ENCODE peak calls at places on chromosomes 12 and 14, in eight cellular contexts. M is A549, V is chondrocyte, E is right lobe of liver, C is lung, G is choroid plexus epithelial cell, Y is GM13977, Q is kidney. W is an unnamed sample.

GRCh38 chr12:115135800-115136211 is 451.8 kb upstream of the TBX3 start:
- DNase-seq in M (no peak), V (no peak), E (peak), C (no peak), G (peak), Y (no peak), Q (peak), W (peak)

GRCh38 chr12:68240079-68240478 is 13.3 kb downstream of the IL22 start:
- DNase-seq in M (no peak), V (no peak), E (no peak), C (no peak), G (peak), Y (no peak), Q (no peak), W (peak)

GRCh38 chr12:88501976-88502938 is 78.0 kb downstream of the KITLG start:
- DNase-seq in M (no peak), V (no peak), E (no peak), C (no peak), G (peak), Y (no peak), Q (no peak), W (peak)

GRCh38 chr12:88644946-88645702 is 64.9 kb upstream of the KITLG start:
- DNase-seq in M (no peak), V (no peak), E (no peak), C (no peak), G (no peak), Y (no peak), Q (no peak), W (no peak)

GRCh38 chr12:21881950-21882349 is 59.3 kb downstream of the ABCC9 start:
- DNase-seq in M (no peak), V (no peak), E (peak), C (no peak), G (no peak), Y (no peak), Q (no peak), W (no peak)

GRCh38 chr12:111434680-111435338 is 29.1 kb downstream of the SH2B3 start:
- DNase-seq in M (no peak), V (no peak), E (peak), C (no peak), G (peak), Y (peak), Q (peak), W (peak)

GRCh38 chr14:50007123-50007903 is 109.1 kb downstream of the VCPKMT start:
- DNase-seq in M (peak), V (no peak), E (no peak), C (no peak), G (no peak), Y (no peak), Q (no peak), W (no peak)

GRCh38 chr14:94887591-94887990 is 117.7 kb upstream of the GSC start:
- DNase-seq in M (no peak), V (peak), E (no peak), C (no peak), G (no peak), Y (no peak), Q (no peak), W (no peak)

GRCh38 chr12:117158096-117158495 is 32.2 kb downstream of the FBXO21 start:
- DNase-seq in M (no peak), V (no peak), E (no peak), C (no peak), G (no peak), Y (no peak), Q (no peak), W (no peak)

GRCh38 chr12:6866163-6866919 is 990 bp upstream of the TPI1 start:
- DNase-seq in M (no peak), V (peak), E (peak), C (no peak), G (peak), Y (no peak), Q (peak), W (no peak)

GRCh38 chr12:51033457-51034089 is 7.4 kb upstream of the SLC11A2 start:
- DNase-seq in M (no peak), V (no peak), E (no peak), C (no peak), G (no peak), Y (no peak), Q (no peak), W (no peak)

GRCh38 chr14:104547310-104547997 is 32.1 kb upstream of the C14orf180 start:
- DNase-seq in M (no peak), V (peak), E (no peak), C (no peak), G (no peak), Y (no peak), Q (peak), W (no peak)

GRCh38 chr14:76313861-76314260 is 62.1 kb upstream of the ESRRB start:
- DNase-seq in M (no peak), V (no peak), E (no peak), C (no peak), G (no peak), Y (no peak), Q (no peak), W (no peak)

GRCh38 chr12:33825442-33825841 is 196.9 kb upstream of the ALG10 start:
- DNase-seq in M (no peak), V (no peak), E (no peak), C (no peak), G (peak), Y (no peak), Q (no peak), W (peak)

GRCh38 chr14:100221419-100222218 is 17.3 kb upstream of the YY1 start:
- DNase-seq in M (no peak), V (peak), E (peak), C (peak), G (peak), Y (peak), Q (peak), W (peak)

GRCh38 chr12:32437095-32437515 is 37.7 kb downstream of the FGD4 start:
- DNase-seq in M (peak), V (no peak), E (no peak), C (no peak), G (peak), Y (no peak), Q (no peak), W (peak)

GRCh38 chr12:106584104-106585064 is 1.6 kb downstream of the RFX4 start:
- DNase-seq in M (peak), V (no peak), E (no peak), C (no peak), G (peak), Y (no peak), Q (peak), W (no peak)

GRCh38 chr12:12032771-12033588 is 37.8 kb upstream of the BCL2L14 start:
- DNase-seq in M (peak), V (no peak), E (peak), C (peak), G (peak), Y (no peak), Q (peak), W (peak)

GRCh38 chr14:104969741-104970230 is 8.4 kb downstream of the AHNAK2 start:
- DNase-seq in M (no peak), V (no peak), E (peak), C (no peak), G (no peak), Y (no peak), Q (peak), W (no peak)

GRCh38 chr14:22764382-22764781 is 2.1 kb upstream of the OXA1L start:
- DNase-seq in M (no peak), V (no peak), E (no peak), C (no peak), G (no peak), Y (no peak), Q (no peak), W (no peak)

GRCh38 chr14:25308244-25308643 is 258.3 kb upstream of the STXBP6 start:
- DNase-seq in M (no peak), V (no peak), E (no peak), C (no peak), G (no peak), Y (no peak), Q (no peak), W (no peak)

GRCh38 chr14:22780941-22781605 is 14.6 kb downstream of the OXA1L start:
- DNase-seq in M (no peak), V (no peak), E (no peak), C (no peak), G (no peak), Y (no peak), Q (no peak), W (no peak)

GRCh38 chr12:86015026-86015425 is 140.9 kb downstream of the NTS start:
- DNase-seq in M (no peak), V (no peak), E (no peak), C (no peak), G (no peak), Y (no peak), Q (no peak), W (no peak)

GRCh38 chr14:67569011-67569650 is 30.9 kb downstream of the PIGH start:
- DNase-seq in M (no peak), V (peak), E (no peak), C (no peak), G (no peak), Y (no peak), Q (no peak), W (no peak)

GRCh38 chr12:62304560-62304959 is 44.4 kb downstream of the USP15 start:
- DNase-seq in M (no peak), V (no peak), E (no peak), C (no peak), G (no peak), Y (no peak), Q (no peak), W (no peak)

GRCh38 chr14:51283402-51283825 is 43.4 kb downstream of the TMX1 start:
- DNase-seq in M (peak), V (no peak), E (no peak), C (no peak), G (peak), Y (peak), Q (no peak), W (peak)

GRCh38 chr14:96616168-96616681 is 114.0 kb downstream of the PAPOLA start:
- DNase-seq in M (no peak), V (no peak), E (no peak), C (no peak), G (no peak), Y (no peak), Q (no peak), W (no peak)

GRCh38 chr12:1517007-1517406 is 77.4 kb downstream of the FBXL14 start:
- DNase-seq in M (no peak), V (no peak), E (no peak), C (no peak), G (peak), Y (no peak), Q (no peak), W (peak)
- TF ChIP-seq CTCF in M (peak), V (peak), E (peak), C (no peak), G (peak), Y (peak), Q (no peak), W (peak)

GRCh38 chr12:109888179-109889020 is 8.1 kb upstream of the GLTP start:
- DNase-seq in M (peak), V (no peak), E (no peak), C (no peak), G (peak), Y (no peak), Q (no peak), W (peak)
- TF ChIP-seq CTCF in M (no peak), V (no peak), E (no peak), C (no peak), G (peak), Y (no peak), Q (no peak), W (peak)

DNA sequence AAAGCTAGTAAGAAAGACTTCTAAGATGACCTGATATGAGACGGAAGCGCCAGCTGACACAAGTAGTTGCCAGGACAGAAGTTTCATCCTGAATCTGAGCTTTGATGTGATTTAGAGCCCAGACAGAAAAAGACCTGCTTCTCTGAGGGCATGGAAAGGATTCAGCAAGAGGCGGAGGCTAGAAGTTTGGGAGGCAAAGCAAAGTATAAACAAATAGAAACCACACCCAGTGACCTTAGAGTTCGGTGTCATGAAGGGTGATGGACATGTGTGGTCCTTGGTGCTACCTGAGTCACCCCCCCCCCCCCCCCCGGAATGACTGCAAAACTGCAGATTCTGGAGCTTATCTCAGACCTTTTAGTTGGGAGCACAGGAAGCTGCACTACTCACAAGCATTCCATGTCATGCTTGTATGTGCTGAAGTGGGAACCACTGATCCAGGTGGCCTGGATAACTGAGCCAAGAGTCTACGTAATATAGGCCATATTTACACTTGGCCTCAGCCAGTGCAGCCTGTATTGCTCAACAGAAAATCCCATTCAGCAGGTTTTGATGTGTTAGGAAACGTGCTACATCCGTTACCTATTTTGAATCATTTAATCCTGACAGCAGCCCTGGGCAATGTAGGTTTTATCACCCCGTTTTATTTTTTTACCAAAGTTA is 191.4 kb downstream of the ANO6 start:
- DNase-seq in M (no peak), V (no peak), E (no peak), C (peak), G (peak), Y (no peak), Q (no peak), W (no peak)
- TF ChIP-seq CTCF in M (no peak), V (no peak), E (no peak), C (no peak), G (no peak), Y (no peak), Q (no peak), W (no peak)

GRCh38 chr12:64694130-64695078 is 64.8 kb downstream of the GNS start:
- DNase-seq in M (no peak), V (no peak), E (no peak), C (no peak), G (no peak), Y (no peak), Q (no peak), W (no peak)
- TF ChIP-seq CTCF in M (no peak), V (no peak), E (no peak), C (no peak), G (peak), Y (no peak), Q (no peak), W (no peak)

GRCh38 chr14:87772854-87773253 is 220.1 kb downstream of the GALC start:
- DNase-seq in M (no peak), V (no peak), E (no peak), C (no peak), G (no peak), Y (no peak), Q (no peak), W (no peak)
- TF ChIP-seq CTCF in M (no peak), V (no peak), E (no peak), C (no peak), G (no peak), Y (no peak), Q (no peak), W (no peak)

DNA sequence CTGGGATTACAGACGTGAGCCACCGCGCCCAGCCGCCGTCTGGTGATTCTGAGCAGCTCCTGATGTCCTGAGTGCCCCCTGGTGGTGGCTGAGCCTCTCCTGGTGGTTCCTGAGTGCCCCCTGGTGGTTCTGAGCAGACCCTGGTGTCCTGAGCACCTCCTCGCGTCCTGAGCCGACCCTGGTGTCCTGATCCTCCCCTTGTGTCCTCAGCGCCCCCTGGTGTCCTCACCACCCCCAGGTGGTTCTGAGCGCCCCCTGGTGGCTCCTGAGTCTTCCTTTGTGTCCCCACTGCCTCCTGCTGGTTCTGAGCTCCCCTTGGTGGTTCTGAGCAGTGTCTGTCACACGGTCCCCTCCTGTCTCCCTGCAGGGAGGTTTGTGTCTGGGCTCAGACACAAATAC is 1304.9 kb downstream of the TMEM121 start:
- DNase-seq in M (no peak), V (no peak), E (no peak), C (no peak), G (peak), Y (no peak), Q (no peak), W (no peak)
- TF ChIP-seq CTCF in M (no peak), V (no peak), E (peak), C (no peak), G (peak), Y (peak), Q (no peak), W (peak)

DNA sequence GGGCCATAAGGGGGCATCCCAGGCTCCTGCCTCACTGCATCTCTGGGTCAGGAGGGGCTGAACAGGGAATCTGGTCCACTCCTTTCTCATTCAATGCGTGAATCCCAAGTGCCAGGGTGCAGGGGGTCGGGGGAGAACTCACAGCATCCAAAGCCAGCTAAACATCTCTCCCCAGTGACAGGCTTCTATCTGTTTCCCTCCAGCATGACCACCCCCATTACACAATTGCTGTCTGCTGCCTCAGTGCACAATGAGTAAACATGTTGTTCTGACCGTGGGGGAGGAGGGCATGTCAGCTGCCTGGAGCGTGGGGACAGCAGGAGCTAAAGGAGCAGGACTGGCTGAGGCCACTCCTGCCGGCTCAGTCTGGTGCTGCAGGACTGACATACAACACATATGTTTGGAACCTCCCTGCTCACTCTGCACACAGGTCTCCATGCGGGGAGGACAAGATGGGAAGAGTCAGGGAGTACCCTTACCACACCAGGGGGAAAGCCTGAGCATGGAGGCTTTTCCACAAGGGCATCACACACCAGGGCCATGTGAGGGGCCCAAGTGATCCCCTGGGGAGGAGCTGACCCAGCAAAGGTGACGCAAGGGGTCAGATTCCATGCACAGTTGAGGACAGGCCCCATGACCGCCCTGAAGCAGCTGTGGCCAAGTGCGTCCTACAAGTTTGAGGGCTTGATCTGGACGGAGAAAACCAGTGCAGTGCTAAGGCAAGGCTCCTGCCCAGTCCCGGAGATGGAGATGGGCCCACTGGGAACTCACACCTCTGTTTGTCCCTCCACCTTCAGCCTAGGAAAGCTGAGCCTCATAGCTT is 1.4 kb downstream of the TNS2 start:
- DNase-seq in M (no peak), V (peak), E (peak), C (peak), G (peak), Y (no peak), Q (peak), W (peak)
- TF ChIP-seq CTCF in M (no peak), V (peak), E (no peak), C (no peak), G (peak), Y (no peak), Q (peak), W (no peak)

DNA sequence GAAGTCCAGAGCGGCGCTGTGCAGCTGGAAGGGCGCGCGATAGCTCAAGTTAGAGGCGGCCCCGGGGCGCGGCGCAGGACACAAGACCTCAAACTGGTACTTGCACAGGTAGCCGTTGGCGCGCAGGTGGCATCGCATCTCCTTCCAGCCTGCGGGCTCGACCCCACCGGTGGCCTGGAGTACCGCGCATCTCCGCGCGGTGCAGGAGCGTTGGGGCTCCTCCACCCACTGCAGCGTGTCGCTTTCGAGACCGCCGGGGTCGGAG is 553 bp downstream of the CLEC14A start:
- DNase-seq in M (no peak), V (peak), E (peak), C (no peak), G (peak), Y (no peak), Q (peak), W (no peak)
- TF ChIP-seq CTCF in M (no peak), V (no peak), E (no peak), C (no peak), G (peak), Y (no peak), Q (no peak), W (no peak)

DNA sequence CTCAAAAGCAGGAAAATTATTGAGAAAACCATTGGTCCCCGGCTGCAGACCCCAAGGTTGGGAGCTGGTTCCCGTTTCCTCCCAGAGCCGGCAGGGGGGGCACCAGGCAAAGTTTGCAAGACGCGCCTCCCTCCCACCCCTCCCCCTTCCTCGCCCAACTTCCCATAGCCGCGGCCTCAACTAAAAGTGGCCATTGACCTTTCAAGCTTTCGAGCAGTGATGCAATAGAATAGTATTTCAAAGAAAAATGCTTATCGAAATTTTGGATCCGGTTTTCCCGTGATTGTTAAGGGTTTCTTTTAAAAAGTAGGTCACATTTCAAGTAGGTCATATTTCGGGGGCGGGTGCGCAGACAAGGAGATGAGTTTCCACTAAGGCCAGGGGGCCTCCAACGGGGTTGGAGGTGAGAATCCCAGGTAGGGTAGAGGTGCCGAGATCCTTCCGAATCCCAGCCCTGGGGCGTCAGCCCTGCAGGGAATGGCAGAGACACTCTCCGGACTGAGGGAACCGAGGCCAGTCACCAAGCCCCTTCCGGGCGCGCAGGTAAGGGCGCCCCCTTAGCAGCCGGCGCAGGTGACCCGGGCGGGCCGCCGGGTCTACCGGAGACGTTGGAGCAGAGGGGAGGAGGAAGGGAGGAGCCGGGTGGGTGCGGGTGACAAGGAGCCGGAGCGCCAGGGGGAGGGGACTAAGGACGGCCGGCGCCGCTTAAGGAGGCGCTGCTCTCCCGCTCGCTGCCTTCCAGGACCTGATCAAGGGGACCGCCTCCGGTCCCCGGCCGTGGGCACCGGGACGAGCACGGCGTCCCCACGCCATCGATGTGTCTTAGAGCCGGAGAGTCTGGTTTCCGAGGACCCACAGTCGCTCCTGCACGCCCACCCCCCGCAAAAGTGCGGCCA is 2.6 kb upstream of the SOCS2 start:
- DNase-seq in M (peak), V (peak), E (peak), C (peak), G (peak), Y (peak), Q (peak), W (peak)
- TF ChIP-seq CTCF in M (peak), V (peak), E (peak), C (peak), G (peak), Y (peak), Q (peak), W (peak)

GRCh38 chr14:93034671-93034994 is 81.1 kb downstream of the ITPK1 start:
- DNase-seq in M (no peak), V (no peak), E (no peak), C (no peak), G (no peak), Y (no peak), Q (peak), W (no peak)
- TF ChIP-seq CTCF in M (no peak), V (peak), E (no peak), C (no peak), G (no peak), Y (no peak), Q (no peak), W (no peak)

W was measured in MCF 10A.